ENCODE peak calls at places on chromosome 13, in four cellular contexts. One of them, this sample, is unnamed.

GRCh38 chr13:68023838-68024581 is 793.9 kb upstream of the PCDH9 start:
- DNase-seq in WTC11: no peak
- DNase-seq in fibroblast of pulmonary artery: no peak
- DNase-seq in CD4-positive, alpha-beta T cell: no peak
- DNase-seq in this sample: no peak

GRCh38 chr13:48194392-48194754 is 38.6 kb upstream of the ITM2B start:
- DNase-seq in WTC11: no peak
- DNase-seq in fibroblast of pulmonary artery: peak; percentile 42
- DNase-seq in CD4-positive, alpha-beta T cell: no peak
- DNase-seq in this sample: no peak

GRCh38 chr13:108827637-108828036 is 198.2 kb downstream of the MYO16 start:
- DNase-seq in fibroblast of pulmonary artery: no peak
- DNase-seq in WTC11: no peak
- DNase-seq in CD4-positive, alpha-beta T cell: no peak
- DNase-seq in this sample: no peak

GRCh38 chr13:114149774-114150740 is 17.6 kb upstream of the RASA3 start:
- DNase-seq in CD4-positive, alpha-beta T cell: no peak
- DNase-seq in fibroblast of pulmonary artery: no peak
- DNase-seq in WTC11: no peak
- DNase-seq in this sample: no peak

GRCh38 chr13:25406377-25406776 is 34.6 kb downstream of the ATP8A2 start:
- DNase-seq in fibroblast of pulmonary artery: no peak
- DNase-seq in WTC11: peak; percentile 13
- DNase-seq in CD4-positive, alpha-beta T cell: no peak
- DNase-seq in this sample: no peak

GRCh38 chr13:48400090-48400694 is 12.7 kb downstream of the LPAR6 start:
- DNase-seq in WTC11: no peak
- DNase-seq in CD4-positive, alpha-beta T cell: no peak
- DNase-seq in fibroblast of pulmonary artery: peak; percentile 24
- DNase-seq in this sample: no peak

GRCh38 chr13:110199046-110199831 is 107.7 kb downstream of the COL4A1 start:
- DNase-seq in CD4-positive, alpha-beta T cell: no peak
- DNase-seq in fibroblast of pulmonary artery: no peak
- DNase-seq in WTC11: no peak
- DNase-seq in this sample: no peak

GRCh38 chr13:52399037-52399436 is 6.9 kb downstream of the THSD1 start:
- DNase-seq in fibroblast of pulmonary artery: no peak
- DNase-seq in CD4-positive, alpha-beta T cell: no peak
- DNase-seq in WTC11: no peak
- DNase-seq in this sample: no peak

GRCh38 chr13:40306817-40307216 is 359.6 kb downstream of the FOXO1 start:
- DNase-seq in fibroblast of pulmonary artery: no peak
- DNase-seq in CD4-positive, alpha-beta T cell: no peak
- DNase-seq in WTC11: no peak
- DNase-seq in this sample: no peak

GRCh38 chr13:113802761-113803160 is 43.7 kb downstream of the TMEM255B start:
- DNase-seq in CD4-positive, alpha-beta T cell: no peak
- DNase-seq in fibroblast of pulmonary artery: no peak
- DNase-seq in WTC11: peak; percentile 62
- DNase-seq in this sample: no peak

GRCh38 chr13:50850445-50850844 is 7.0 kb upstream of the DLEU7 start:
- DNase-seq in CD4-positive, alpha-beta T cell: no peak
- DNase-seq in WTC11: no peak
- DNase-seq in fibroblast of pulmonary artery: no peak
- DNase-seq in this sample: no peak

GRCh38 chr13:110126391-110126961 is 180.5 kb downstream of the COL4A1 start:
- DNase-seq in WTC11: no peak
- DNase-seq in CD4-positive, alpha-beta T cell: no peak
- DNase-seq in fibroblast of pulmonary artery: peak; percentile 98
- DNase-seq in this sample: no peak

GRCh38 chr13:95375706-95376105 is 74.5 kb upstream of the ABCC4 start:
- DNase-seq in CD4-positive, alpha-beta T cell: no peak
- DNase-seq in fibroblast of pulmonary artery: no peak
- DNase-seq in WTC11: no peak
- DNase-seq in this sample: no peak

GRCh38 chr13:32316030-32316344 is 679 bp downstream of the BRCA2 start:
- DNase-seq in CD4-positive, alpha-beta T cell: no peak
- DNase-seq in fibroblast of pulmonary artery: no peak
- DNase-seq in WTC11: no peak
- DNase-seq in this sample: no peak

GRCh38 chr13:114049626-114050101 is 75.8 kb upstream of the C13orf46 start:
- DNase-seq in CD4-positive, alpha-beta T cell: no peak
- DNase-seq in fibroblast of pulmonary artery: no peak
- DNase-seq in WTC11: no peak
- DNase-seq in this sample: no peak

GRCh38 chr13:107020393-107020792 is 452.5 kb upstream of the ARGLU1 start:
- DNase-seq in fibroblast of pulmonary artery: no peak
- DNase-seq in CD4-positive, alpha-beta T cell: no peak
- DNase-seq in WTC11: no peak
- DNase-seq in this sample: no peak

GRCh38 chr13:75813323-75813722 is 177.2 kb downstream of the LMO7 start:
- DNase-seq in fibroblast of pulmonary artery: no peak
- DNase-seq in CD4-positive, alpha-beta T cell: no peak
- DNase-seq in WTC11: no peak
- DNase-seq in this sample: no peak

GRCh38 chr13:53216767-53217166 is 188.2 kb downstream of the OLFM4 start:
- DNase-seq in CD4-positive, alpha-beta T cell: no peak
- DNase-seq in WTC11: no peak
- DNase-seq in fibroblast of pulmonary artery: no peak
- DNase-seq in this sample: no peak

GRCh38 chr13:107450931-107451330 is 764.4 kb downstream of the LIG4 start:
- DNase-seq in fibroblast of pulmonary artery: peak; percentile 92
- DNase-seq in CD4-positive, alpha-beta T cell: no peak
- DNase-seq in WTC11: no peak
- DNase-seq in this sample: no peak

GRCh38 chr13:59533561-59534337 is 630.0 kb downstream of the DIAPH3 start:
- DNase-seq in fibroblast of pulmonary artery: peak; percentile 6
- DNase-seq in CD4-positive, alpha-beta T cell: no peak
- DNase-seq in WTC11: no peak
- DNase-seq in this sample: no peak

GRCh38 chr13:25584975-25585374 is 213.2 kb downstream of the ATP8A2 start:
- DNase-seq in CD4-positive, alpha-beta T cell: no peak
- DNase-seq in fibroblast of pulmonary artery: peak; percentile 3
- DNase-seq in WTC11: no peak
- DNase-seq in this sample: no peak

GRCh38 chr13:114264886-114265611 is 16.4 kb upstream of the UPF3A start:
- DNase-seq in CD4-positive, alpha-beta T cell: no peak
- DNase-seq in fibroblast of pulmonary artery: peak; percentile 44
- DNase-seq in WTC11: no peak
- DNase-seq in this sample: no peak

GRCh38 chr13:46355906-46356305 is 31.1 kb downstream of the RUBCNL start:
- DNase-seq in WTC11: no peak
- DNase-seq in CD4-positive, alpha-beta T cell: no peak
- DNase-seq in fibroblast of pulmonary artery: no peak
- DNase-seq in this sample: no peak

GRCh38 chr13:92950771-92951170 is 275.8 kb upstream of the GPC6 start:
- DNase-seq in WTC11: no peak
- DNase-seq in fibroblast of pulmonary artery: no peak
- DNase-seq in CD4-positive, alpha-beta T cell: no peak
- DNase-seq in this sample: no peak

GRCh38 chr13:51158365-51158764 is 47.3 kb upstream of the C13orf42 start:
- DNase-seq in fibroblast of pulmonary artery: no peak
- DNase-seq in CD4-positive, alpha-beta T cell: no peak
- DNase-seq in WTC11: no peak
- DNase-seq in this sample: peak; percentile 12

GRCh38 chr13:64928704-64929499 is 2301.2 kb downstream of the PCDH9 start:
- DNase-seq in WTC11: no peak
- DNase-seq in CD4-positive, alpha-beta T cell: no peak
- DNase-seq in fibroblast of pulmonary artery: peak; percentile 84
- DNase-seq in this sample: no peak

GRCh38 chr13:114004416-114005205 is 30.7 kb upstream of the C13orf46 start:
- DNase-seq in CD4-positive, alpha-beta T cell: no peak
- DNase-seq in WTC11: no peak
- DNase-seq in fibroblast of pulmonary artery: peak; percentile 90
- DNase-seq in this sample: no peak

GRCh38 chr13:51923983-51924539 is 62.3 kb downstream of the CCDC70 start:
- DNase-seq in WTC11: peak; percentile 46
- DNase-seq in CD4-positive, alpha-beta T cell: no peak
- DNase-seq in fibroblast of pulmonary artery: no peak
- DNase-seq in this sample: no peak

DNA sequence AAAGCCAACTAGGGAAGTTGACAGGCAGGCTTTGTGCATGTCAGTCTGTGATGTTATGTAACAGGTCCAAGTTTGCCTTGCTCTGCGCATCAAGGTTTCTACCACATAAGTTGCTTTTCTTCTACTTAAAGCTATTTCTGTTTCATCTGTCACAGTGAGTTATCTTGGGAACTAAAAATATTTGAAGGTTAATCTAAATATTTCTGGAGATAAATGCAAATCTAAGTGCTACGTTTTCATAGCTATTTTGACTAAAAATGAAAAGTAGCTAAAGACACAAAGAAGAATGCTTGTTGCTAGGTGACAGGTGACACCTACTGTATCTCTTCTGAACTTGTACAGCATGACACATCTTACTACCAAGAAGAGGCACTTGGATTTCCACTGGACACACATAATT is 135.6 kb downstream of the KLF12 start:
- DNase-seq in fibroblast of pulmonary artery: no peak
- DNase-seq in WTC11: no peak
- DNase-seq in CD4-positive, alpha-beta T cell: no peak
- DNase-seq in this sample: no peak
- TF ChIP-seq CTCF in fibroblast of pulmonary artery: no peak
- TF ChIP-seq CTCF in WTC11: no peak
- TF ChIP-seq CTCF in CD4-positive, alpha-beta T cell: no peak
- TF ChIP-seq CTCF in this sample: no peak

GRCh38 chr13:99388334-99388923 is 81.2 kb upstream of the GPR183 start:
- DNase-seq in fibroblast of pulmonary artery: no peak
- DNase-seq in CD4-positive, alpha-beta T cell: no peak
- DNase-seq in WTC11: no peak
- DNase-seq in this sample: no peak

GRCh38 chr13:99386495-99386894 is 79.3 kb upstream of the GPR183 start:
- DNase-seq in WTC11: no peak
- DNase-seq in CD4-positive, alpha-beta T cell: no peak
- DNase-seq in fibroblast of pulmonary artery: no peak
- DNase-seq in this sample: no peak

GRCh38 chr13:99385940-99386339 is 78.7 kb upstream of the GPR183 start:
- DNase-seq in WTC11: no peak
- DNase-seq in CD4-positive, alpha-beta T cell: no peak
- DNase-seq in fibroblast of pulmonary artery: no peak
- DNase-seq in this sample: no peak

GRCh38 chr13:99385161-99385560 is 78.0 kb upstream of the GPR183 start:
- DNase-seq in CD4-positive, alpha-beta T cell: no peak
- DNase-seq in fibroblast of pulmonary artery: no peak
- DNase-seq in WTC11: no peak
- DNase-seq in this sample: no peak

GRCh38 chr13:99386911-99387788 is 80.0 kb upstream of the GPR183 start:
- DNase-seq in CD4-positive, alpha-beta T cell: peak; percentile 91
- DNase-seq in fibroblast of pulmonary artery: peak; percentile 22
- DNase-seq in WTC11: peak; percentile 90
- DNase-seq in this sample: peak; percentile 54
- TF ChIP-seq CTCF in CD4-positive, alpha-beta T cell: peak; percentile 88
- TF ChIP-seq CTCF in fibroblast of pulmonary artery: peak; percentile 53
- TF ChIP-seq CTCF in WTC11: peak; percentile 87
- TF ChIP-seq CTCF in this sample: peak; percentile 45

GRCh38 chr13:112587767-112588489 is at the start of gene TUBGCP3:
- DNase-seq in CD4-positive, alpha-beta T cell: peak; percentile 72
- DNase-seq in WTC11: peak; percentile 82
- DNase-seq in fibroblast of pulmonary artery: peak; percentile 84
- DNase-seq in this sample: peak; percentile 81

GRCh38 chr13:112583592-112584277 is 4.2 kb downstream of the TUBGCP3 start:
- DNase-seq in CD4-positive, alpha-beta T cell: no peak
- DNase-seq in WTC11: no peak
- DNase-seq in fibroblast of pulmonary artery: no peak
- DNase-seq in this sample: no peak

GRCh38 chr13:112588490-112589297 is 741 bp upstream of the TUBGCP3 start:
- DNase-seq in fibroblast of pulmonary artery: no peak
- DNase-seq in WTC11: no peak
- DNase-seq in CD4-positive, alpha-beta T cell: no peak
- DNase-seq in this sample: no peak

GRCh38 chr13:112586334-112586733 is 1.6 kb downstream of the TUBGCP3 start:
- DNase-seq in WTC11: no peak
- DNase-seq in fibroblast of pulmonary artery: no peak
- DNase-seq in CD4-positive, alpha-beta T cell: no peak
- DNase-seq in this sample: no peak

DNA sequence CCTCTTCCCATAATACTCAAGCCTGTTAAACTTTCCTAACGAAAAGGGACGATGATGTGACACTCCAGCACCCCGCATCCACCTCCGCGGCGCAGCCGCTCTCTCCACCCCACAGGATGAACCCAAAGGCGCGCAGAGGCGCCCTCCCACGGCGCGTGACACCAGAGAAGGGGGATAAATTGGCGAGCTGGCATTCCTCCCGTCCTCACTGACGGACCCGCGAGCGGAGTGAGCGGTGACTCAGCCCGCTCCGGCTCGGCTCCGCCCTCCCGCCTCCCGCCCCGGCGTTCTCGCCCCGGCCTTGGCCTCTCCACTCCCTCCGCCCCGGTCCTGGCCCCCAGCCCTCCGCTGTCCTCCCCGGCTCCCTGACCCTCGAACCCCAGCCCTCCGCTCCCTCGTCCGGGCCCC is 590 bp downstream of the TUBGCP3 start:
- DNase-seq in WTC11: peak; percentile 73
- DNase-seq in fibroblast of pulmonary artery: peak; percentile 85
- DNase-seq in CD4-positive, alpha-beta T cell: peak; percentile 26
- DNase-seq in this sample: peak; percentile 84
- TF ChIP-seq CTCF in WTC11: no peak
- TF ChIP-seq CTCF in fibroblast of pulmonary artery: no peak
- TF ChIP-seq CTCF in CD4-positive, alpha-beta T cell: no peak
- TF ChIP-seq CTCF in this sample: no peak

DNA sequence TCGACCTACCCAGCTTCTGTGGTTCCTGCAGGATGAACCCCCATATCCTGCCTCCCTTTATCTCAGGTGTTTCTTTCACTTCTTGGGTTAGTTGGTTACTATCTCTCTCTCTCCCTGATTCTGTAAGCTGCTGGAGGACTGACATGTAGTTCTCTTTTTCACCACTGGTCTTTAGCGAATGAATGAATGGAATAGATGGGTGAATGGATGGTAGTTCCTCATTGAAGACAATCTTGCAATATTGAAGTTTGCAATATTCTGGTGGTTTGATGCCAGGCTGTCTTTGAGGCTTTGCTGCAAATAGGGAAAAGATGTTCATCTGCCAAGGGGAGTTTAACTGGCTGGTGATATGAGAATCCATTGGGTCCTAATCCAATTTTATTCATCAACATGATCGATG is 120.2 kb downstream of the UBL3 start:
- DNase-seq in CD4-positive, alpha-beta T cell: no peak
- DNase-seq in WTC11: no peak
- DNase-seq in fibroblast of pulmonary artery: no peak
- DNase-seq in this sample: no peak
- TF ChIP-seq CTCF in CD4-positive, alpha-beta T cell: no peak
- TF ChIP-seq CTCF in WTC11: peak; percentile 25
- TF ChIP-seq CTCF in fibroblast of pulmonary artery: peak; percentile 5
- TF ChIP-seq CTCF in this sample: no peak